ENCODE peak calls at places on chromosomes 4 and X, in six cellular contexts. One of them, this sample, is unnamed.

GRCh38 chr4:42768125-42768748 is 111.3 kb upstream of the ATP8A1 start:
- DNase-seq in putamen: no peak
- DNase-seq in cardiac septum: no peak
- DNase-seq in stimulated activated CD8-positive, alpha-beta memory T cell treated with anti-CD3 and anti-CD28 coated beads, Interleukin-7, amount 100 ng/mL, for 1 hour: no peak
- DNase-seq in CD8-positive, alpha-beta T cell: no peak
- DNase-seq in NCI-H446: no peak
- DNase-seq in this sample: no peak

GRCh38 chrX:18422886-18423285 is 2.5 kb upstream of the CDKL5 start:
- DNase-seq in putamen: no peak
- DNase-seq in NCI-H446: no peak
- DNase-seq in CD8-positive, alpha-beta T cell: no peak
- DNase-seq in cardiac septum: no peak
- DNase-seq in stimulated activated CD8-positive, alpha-beta memory T cell treated with anti-CD3 and anti-CD28 coated beads, Interleukin-7, amount 100 ng/mL, for 1 hour: no peak
- DNase-seq in this sample: no peak

GRCh38 chr4:70183168-70183939 is 12.2 kb upstream of the ODAM start:
- DNase-seq in NCI-H446: peak
- DNase-seq in putamen: no peak
- DNase-seq in stimulated activated CD8-positive, alpha-beta memory T cell treated with anti-CD3 and anti-CD28 coated beads, Interleukin-7, amount 100 ng/mL, for 1 hour: no peak
- DNase-seq in cardiac septum: no peak
- DNase-seq in CD8-positive, alpha-beta T cell: no peak
- DNase-seq in this sample: no peak

GRCh38 chrX:111101580-111101979 is 5.6 kb downstream of the PAK3 start:
- DNase-seq in NCI-H446: no peak
- DNase-seq in cardiac septum: no peak
- DNase-seq in CD8-positive, alpha-beta T cell: no peak
- DNase-seq in putamen: no peak
- DNase-seq in stimulated activated CD8-positive, alpha-beta memory T cell treated with anti-CD3 and anti-CD28 coated beads, Interleukin-7, amount 100 ng/mL, for 1 hour: no peak
- DNase-seq in this sample: no peak

GRCh38 chr4:616911-617643 is 8.3 kb upstream of the PDE6B start:
- DNase-seq in NCI-H446: no peak
- DNase-seq in cardiac septum: peak
- DNase-seq in stimulated activated CD8-positive, alpha-beta memory T cell treated with anti-CD3 and anti-CD28 coated beads, Interleukin-7, amount 100 ng/mL, for 1 hour: no peak
- DNase-seq in CD8-positive, alpha-beta T cell: no peak
- DNase-seq in putamen: no peak
- DNase-seq in this sample: no peak

GRCh38 chr4:37827030-37827705 is 682 bp downstream of the PGM2 start:
- DNase-seq in cardiac septum: no peak
- DNase-seq in putamen: no peak
- DNase-seq in NCI-H446: no peak
- DNase-seq in stimulated activated CD8-positive, alpha-beta memory T cell treated with anti-CD3 and anti-CD28 coated beads, Interleukin-7, amount 100 ng/mL, for 1 hour: no peak
- DNase-seq in CD8-positive, alpha-beta T cell: no peak
- DNase-seq in this sample: no peak

GRCh38 chrX:104721854-104722253 is 155.9 kb downstream of the IL1RAPL2 start:
- DNase-seq in cardiac septum: no peak
- DNase-seq in NCI-H446: no peak
- DNase-seq in putamen: no peak
- DNase-seq in stimulated activated CD8-positive, alpha-beta memory T cell treated with anti-CD3 and anti-CD28 coated beads, Interleukin-7, amount 100 ng/mL, for 1 hour: no peak
- DNase-seq in CD8-positive, alpha-beta T cell: no peak
- DNase-seq in this sample: no peak

GRCh38 chrX:4850312-4850711 is 1136.9 kb upstream of the PRKX start:
- DNase-seq in cardiac septum: no peak
- DNase-seq in CD8-positive, alpha-beta T cell: no peak
- DNase-seq in stimulated activated CD8-positive, alpha-beta memory T cell treated with anti-CD3 and anti-CD28 coated beads, Interleukin-7, amount 100 ng/mL, for 1 hour: no peak
- DNase-seq in NCI-H446: no peak
- DNase-seq in putamen: peak
- DNase-seq in this sample: no peak

GRCh38 chr4:77268108-77268507 is 111.1 kb downstream of the CCNG2 start:
- DNase-seq in NCI-H446: no peak
- DNase-seq in cardiac septum: no peak
- DNase-seq in CD8-positive, alpha-beta T cell: no peak
- DNase-seq in stimulated activated CD8-positive, alpha-beta memory T cell treated with anti-CD3 and anti-CD28 coated beads, Interleukin-7, amount 100 ng/mL, for 1 hour: no peak
- DNase-seq in putamen: no peak
- DNase-seq in this sample: no peak

GRCh38 chrX:31038585-31039326 is 33.1 kb downstream of the FTHL17 start:
- DNase-seq in cardiac septum: no peak
- DNase-seq in NCI-H446: peak
- DNase-seq in stimulated activated CD8-positive, alpha-beta memory T cell treated with anti-CD3 and anti-CD28 coated beads, Interleukin-7, amount 100 ng/mL, for 1 hour: no peak
- DNase-seq in CD8-positive, alpha-beta T cell: no peak
- DNase-seq in putamen: peak
- DNase-seq in this sample: no peak

GRCh38 chr4:1191621-1192020 is 19.2 kb upstream of the SPON2 start:
- DNase-seq in stimulated activated CD8-positive, alpha-beta memory T cell treated with anti-CD3 and anti-CD28 coated beads, Interleukin-7, amount 100 ng/mL, for 1 hour: no peak
- DNase-seq in NCI-H446: no peak
- DNase-seq in putamen: no peak
- DNase-seq in CD8-positive, alpha-beta T cell: no peak
- DNase-seq in cardiac septum: peak
- DNase-seq in this sample: no peak

GRCh38 chr4:7384003-7384928 is 50.5 kb downstream of the PSAPL1 start:
- DNase-seq in stimulated activated CD8-positive, alpha-beta memory T cell treated with anti-CD3 and anti-CD28 coated beads, Interleukin-7, amount 100 ng/mL, for 1 hour: no peak
- DNase-seq in CD8-positive, alpha-beta T cell: no peak
- DNase-seq in cardiac septum: peak
- DNase-seq in NCI-H446: no peak
- DNase-seq in putamen: no peak
- DNase-seq in this sample: no peak

GRCh38 chrX:97446298-97446882 is 562.7 kb downstream of the RPA4 start:
- DNase-seq in putamen: no peak
- DNase-seq in CD8-positive, alpha-beta T cell: no peak
- DNase-seq in stimulated activated CD8-positive, alpha-beta memory T cell treated with anti-CD3 and anti-CD28 coated beads, Interleukin-7, amount 100 ng/mL, for 1 hour: no peak
- DNase-seq in NCI-H446: no peak
- DNase-seq in cardiac septum: no peak
- DNase-seq in this sample: no peak

GRCh38 chr4:101244349-101244748 is 103.0 kb downstream of the PPP3CA start:
- DNase-seq in CD8-positive, alpha-beta T cell: no peak
- DNase-seq in putamen: no peak
- DNase-seq in cardiac septum: no peak
- DNase-seq in NCI-H446: no peak
- DNase-seq in stimulated activated CD8-positive, alpha-beta memory T cell treated with anti-CD3 and anti-CD28 coated beads, Interleukin-7, amount 100 ng/mL, for 1 hour: no peak
- DNase-seq in this sample: no peak

GRCh38 chr4:164880489-164881262 is 3.7 kb downstream of the APELA start:
- DNase-seq in putamen: no peak
- DNase-seq in CD8-positive, alpha-beta T cell: no peak
- DNase-seq in NCI-H446: no peak
- DNase-seq in cardiac septum: no peak
- DNase-seq in stimulated activated CD8-positive, alpha-beta memory T cell treated with anti-CD3 and anti-CD28 coated beads, Interleukin-7, amount 100 ng/mL, for 1 hour: no peak
- DNase-seq in this sample: no peak

GRCh38 chr4:1478766-1479355 is 72.6 kb upstream of the NKX1-1 start:
- DNase-seq in CD8-positive, alpha-beta T cell: no peak
- DNase-seq in cardiac septum: peak
- DNase-seq in putamen: no peak
- DNase-seq in stimulated activated CD8-positive, alpha-beta memory T cell treated with anti-CD3 and anti-CD28 coated beads, Interleukin-7, amount 100 ng/mL, for 1 hour: no peak
- DNase-seq in NCI-H446: no peak
- DNase-seq in this sample: no peak

GRCh38 chrX:114152130-114152529 is 431.8 kb upstream of the HTR2C start:
- DNase-seq in CD8-positive, alpha-beta T cell: no peak
- DNase-seq in NCI-H446: no peak
- DNase-seq in stimulated activated CD8-positive, alpha-beta memory T cell treated with anti-CD3 and anti-CD28 coated beads, Interleukin-7, amount 100 ng/mL, for 1 hour: no peak
- DNase-seq in cardiac septum: no peak
- DNase-seq in putamen: no peak
- DNase-seq in this sample: no peak

GRCh38 chrX:128800138-128800537 is 723.2 kb downstream of the SMARCA1 start:
- DNase-seq in putamen: no peak
- DNase-seq in cardiac septum: no peak
- DNase-seq in stimulated activated CD8-positive, alpha-beta memory T cell treated with anti-CD3 and anti-CD28 coated beads, Interleukin-7, amount 100 ng/mL, for 1 hour: no peak
- DNase-seq in CD8-positive, alpha-beta T cell: no peak
- DNase-seq in NCI-H446: no peak
- DNase-seq in this sample: no peak

GRCh38 chr4:130705023-130705422 is 1609.1 kb downstream of the C4orf33 start:
- DNase-seq in stimulated activated CD8-positive, alpha-beta memory T cell treated with anti-CD3 and anti-CD28 coated beads, Interleukin-7, amount 100 ng/mL, for 1 hour: no peak
- DNase-seq in CD8-positive, alpha-beta T cell: no peak
- DNase-seq in NCI-H446: no peak
- DNase-seq in putamen: no peak
- DNase-seq in cardiac septum: no peak
- DNase-seq in this sample: no peak

GRCh38 chr4:128371004-128371777 is 83.6 kb upstream of the PGRMC2 start:
- DNase-seq in stimulated activated CD8-positive, alpha-beta memory T cell treated with anti-CD3 and anti-CD28 coated beads, Interleukin-7, amount 100 ng/mL, for 1 hour: no peak
- DNase-seq in cardiac septum: no peak
- DNase-seq in NCI-H446: peak
- DNase-seq in CD8-positive, alpha-beta T cell: no peak
- DNase-seq in putamen: no peak
- DNase-seq in this sample: no peak